ENCODE peak calls at places on chromosomes 11 and 22, in ten cellular contexts. One of them, this sample, is unnamed. For H3K36me3, the result is how much of the 10 kb centered on the place peaks cover.

GRCh38 chr11:115321602-115322289 is 182.5 kb downstream of the CADM1 start:
- DNase-seq in esophagus squamous epithelium: no peak
- DNase-seq in right atrium auricular region: no peak
- DNase-seq in neuronal stem cell: no peak
- DNase-seq in DND-41: no peak
- DNase-seq in CD4-positive, CD25-positive, alpha-beta regulatory T cell: no peak
- DNase-seq in sigmoid colon: no peak
- DNase-seq in colonic mucosa: no peak
- DNase-seq in PC-9: no peak
- DNase-seq in lung: no peak
- DNase-seq in this sample: no peak

GRCh38 chr11:78149646-78150045 is 10.2 kb upstream of the ALG8 start:
- DNase-seq in PC-9: peak
- DNase-seq in DND-41: no peak
- DNase-seq in right atrium auricular region: no peak
- DNase-seq in CD4-positive, CD25-positive, alpha-beta regulatory T cell: no peak
- DNase-seq in colonic mucosa: no peak
- DNase-seq in neuronal stem cell: no peak
- DNase-seq in esophagus squamous epithelium: no peak
- DNase-seq in lung: no peak
- DNase-seq in sigmoid colon: no peak
- DNase-seq in this sample: no peak

GRCh38 chr11:18383388-18384156 is 10.8 kb upstream of the LDHA start:
- DNase-seq in neuronal stem cell: no peak
- DNase-seq in PC-9: peak
- DNase-seq in lung: peak
- DNase-seq in esophagus squamous epithelium: no peak
- DNase-seq in colonic mucosa: peak
- DNase-seq in DND-41: peak
- DNase-seq in CD4-positive, CD25-positive, alpha-beta regulatory T cell: peak
- DNase-seq in sigmoid colon: peak
- DNase-seq in right atrium auricular region: peak
- DNase-seq in this sample: peak

GRCh38 chr11:10550503-10550902 is 9.5 kb upstream of the RNF141 start:
- DNase-seq in DND-41: no peak
- DNase-seq in right atrium auricular region: no peak
- DNase-seq in colonic mucosa: no peak
- DNase-seq in PC-9: peak
- DNase-seq in sigmoid colon: no peak
- DNase-seq in lung: no peak
- DNase-seq in neuronal stem cell: no peak
- DNase-seq in CD4-positive, CD25-positive, alpha-beta regulatory T cell: no peak
- DNase-seq in esophagus squamous epithelium: no peak
- DNase-seq in this sample: no peak

GRCh38 chr22:34045311-34045710 is 125.0 kb upstream of the LARGE1 start:
- DNase-seq in colonic mucosa: no peak
- DNase-seq in lung: no peak
- DNase-seq in CD4-positive, CD25-positive, alpha-beta regulatory T cell: no peak
- DNase-seq in neuronal stem cell: no peak
- DNase-seq in PC-9: no peak
- DNase-seq in right atrium auricular region: no peak
- DNase-seq in DND-41: no peak
- DNase-seq in esophagus squamous epithelium: no peak
- DNase-seq in sigmoid colon: no peak
- DNase-seq in this sample: no peak

GRCh38 chr22:28484662-28485061 is 195.0 kb downstream of the TTC28 start:
- DNase-seq in lung: no peak
- DNase-seq in CD4-positive, CD25-positive, alpha-beta regulatory T cell: no peak
- DNase-seq in colonic mucosa: no peak
- DNase-seq in sigmoid colon: no peak
- DNase-seq in DND-41: no peak
- DNase-seq in right atrium auricular region: no peak
- DNase-seq in esophagus squamous epithelium: no peak
- DNase-seq in neuronal stem cell: no peak
- DNase-seq in PC-9: no peak
- DNase-seq in this sample: no peak

GRCh38 chr11:84969103-84969502 is 658.0 kb downstream of the DLG2 start:
- DNase-seq in lung: no peak
- DNase-seq in sigmoid colon: no peak
- DNase-seq in esophagus squamous epithelium: no peak
- DNase-seq in neuronal stem cell: no peak
- DNase-seq in DND-41: no peak
- DNase-seq in right atrium auricular region: peak
- DNase-seq in PC-9: no peak
- DNase-seq in CD4-positive, CD25-positive, alpha-beta regulatory T cell: no peak
- DNase-seq in colonic mucosa: no peak
- DNase-seq in this sample: no peak

GRCh38 chr11:117443269-117444186 is 115.9 kb downstream of the CEP164 start:
- DNase-seq in sigmoid colon: peak
- DNase-seq in DND-41: no peak
- DNase-seq in PC-9: no peak
- DNase-seq in lung: peak
- DNase-seq in CD4-positive, CD25-positive, alpha-beta regulatory T cell: no peak
- DNase-seq in neuronal stem cell: peak
- DNase-seq in right atrium auricular region: peak
- DNase-seq in colonic mucosa: peak
- DNase-seq in esophagus squamous epithelium: no peak
- DNase-seq in this sample: no peak

DNA sequence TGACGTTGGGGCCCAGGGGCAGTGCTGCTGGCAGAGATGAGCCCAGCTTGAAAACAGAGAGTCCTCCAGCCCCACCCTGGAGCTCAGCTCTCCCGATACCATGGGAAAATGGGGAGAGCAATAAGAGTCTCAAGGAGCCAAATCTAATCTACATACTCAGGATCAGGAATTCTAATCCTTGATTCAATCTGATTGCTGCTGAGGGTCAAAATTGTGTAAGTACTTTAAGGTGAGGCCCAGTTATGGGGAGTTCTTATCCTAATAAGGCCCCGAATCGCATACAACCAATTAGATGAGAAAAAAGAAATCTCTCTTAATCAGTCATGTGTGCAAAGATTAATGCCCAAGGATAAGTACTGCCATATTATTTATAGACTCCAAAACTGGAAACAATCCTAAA is 202.9 kb downstream of the FAM76B start:
- DNase-seq in DND-41: no peak
- DNase-seq in neuronal stem cell: no peak
- DNase-seq in CD4-positive, CD25-positive, alpha-beta regulatory T cell: no peak
- DNase-seq in sigmoid colon: no peak
- DNase-seq in lung: no peak
- DNase-seq in right atrium auricular region: no peak
- DNase-seq in colonic mucosa: no peak
- DNase-seq in PC-9: no peak
- DNase-seq in esophagus squamous epithelium: no peak
- DNase-seq in this sample: no peak
- H3K27ac ChIP-seq in DND-41: no peak
- H3K27ac ChIP-seq in neuronal stem cell: no peak
- H3K27ac ChIP-seq in CD4-positive, CD25-positive, alpha-beta regulatory T cell: no peak
- H3K27ac ChIP-seq in sigmoid colon: no peak
- H3K27ac ChIP-seq in lung: no peak
- H3K27ac ChIP-seq in right atrium auricular region: no peak
- H3K27ac ChIP-seq in colonic mucosa: no peak
- H3K27ac ChIP-seq in PC-9: no peak
- H3K27ac ChIP-seq in esophagus squamous epithelium: no peak
- H3K27ac ChIP-seq in this sample: no peak

GRCh38 chr11:118651820-118652219 is 27.6 kb downstream of the TREH start:
- DNase-seq in right atrium auricular region: no peak
- DNase-seq in neuronal stem cell: no peak
- DNase-seq in colonic mucosa: no peak
- DNase-seq in esophagus squamous epithelium: no peak
- DNase-seq in PC-9: peak
- DNase-seq in lung: no peak
- DNase-seq in CD4-positive, CD25-positive, alpha-beta regulatory T cell: no peak
- DNase-seq in sigmoid colon: no peak
- DNase-seq in DND-41: no peak
- DNase-seq in this sample: no peak

GRCh38 chr11:118656563-118657165 is 22.8 kb downstream of the TREH start:
- DNase-seq in right atrium auricular region: no peak
- DNase-seq in neuronal stem cell: no peak
- DNase-seq in sigmoid colon: no peak
- DNase-seq in CD4-positive, CD25-positive, alpha-beta regulatory T cell: no peak
- DNase-seq in colonic mucosa: no peak
- DNase-seq in PC-9: no peak
- DNase-seq in lung: no peak
- DNase-seq in esophagus squamous epithelium: no peak
- DNase-seq in DND-41: no peak
- DNase-seq in this sample: no peak

GRCh38 chr11:118655486-118656190 is 23.8 kb downstream of the TREH start:
- DNase-seq in neuronal stem cell: no peak
- DNase-seq in DND-41: no peak
- DNase-seq in right atrium auricular region: no peak
- DNase-seq in CD4-positive, CD25-positive, alpha-beta regulatory T cell: no peak
- DNase-seq in PC-9: no peak
- DNase-seq in colonic mucosa: no peak
- DNase-seq in esophagus squamous epithelium: no peak
- DNase-seq in lung: no peak
- DNase-seq in sigmoid colon: no peak
- DNase-seq in this sample: no peak

GRCh38 chr11:118652681-118653181 is 26.7 kb downstream of the TREH start:
- DNase-seq in CD4-positive, CD25-positive, alpha-beta regulatory T cell: no peak
- DNase-seq in right atrium auricular region: no peak
- DNase-seq in DND-41: peak
- DNase-seq in sigmoid colon: no peak
- DNase-seq in lung: no peak
- DNase-seq in PC-9: no peak
- DNase-seq in neuronal stem cell: no peak
- DNase-seq in colonic mucosa: no peak
- DNase-seq in esophagus squamous epithelium: no peak
- DNase-seq in this sample: no peak

GRCh38 chr11:118653684-118654390 is 25.6 kb downstream of the TREH start:
- DNase-seq in PC-9: no peak
- DNase-seq in DND-41: no peak
- DNase-seq in neuronal stem cell: no peak
- DNase-seq in right atrium auricular region: no peak
- DNase-seq in colonic mucosa: no peak
- DNase-seq in lung: no peak
- DNase-seq in sigmoid colon: no peak
- DNase-seq in CD4-positive, CD25-positive, alpha-beta regulatory T cell: no peak
- DNase-seq in esophagus squamous epithelium: no peak
- DNase-seq in this sample: no peak
- H3K36me3 ChIP-seq in PC-9: under half
- H3K36me3 ChIP-seq in DND-41: under half
- H3K36me3 ChIP-seq in neuronal stem cell: half or more
- H3K36me3 ChIP-seq in right atrium auricular region: half or more
- H3K36me3 ChIP-seq in colonic mucosa: under half
- H3K36me3 ChIP-seq in lung: under half
- H3K36me3 ChIP-seq in sigmoid colon: half or more
- H3K36me3 ChIP-seq in CD4-positive, CD25-positive, alpha-beta regulatory T cell: under half
- H3K36me3 ChIP-seq in esophagus squamous epithelium: under half
- H3K36me3 ChIP-seq in this sample: under half

GRCh38 chr11:83033367-83033766 is 38.3 kb downstream of the RAB30 start:
- DNase-seq in CD4-positive, CD25-positive, alpha-beta regulatory T cell: no peak
- DNase-seq in PC-9: no peak
- DNase-seq in esophagus squamous epithelium: no peak
- DNase-seq in right atrium auricular region: no peak
- DNase-seq in colonic mucosa: no peak
- DNase-seq in sigmoid colon: no peak
- DNase-seq in neuronal stem cell: no peak
- DNase-seq in DND-41: no peak
- DNase-seq in lung: no peak
- DNase-seq in this sample: no peak

GRCh38 chr11:83035070-83035854 is 36.4 kb downstream of the RAB30 start:
- DNase-seq in sigmoid colon: no peak
- DNase-seq in right atrium auricular region: no peak
- DNase-seq in colonic mucosa: no peak
- DNase-seq in CD4-positive, CD25-positive, alpha-beta regulatory T cell: no peak
- DNase-seq in DND-41: no peak
- DNase-seq in PC-9: no peak
- DNase-seq in esophagus squamous epithelium: no peak
- DNase-seq in lung: no peak
- DNase-seq in neuronal stem cell: no peak
- DNase-seq in this sample: no peak

GRCh38 chr11:83036701-83037100 is 35.0 kb downstream of the RAB30 start:
- DNase-seq in colonic mucosa: no peak
- DNase-seq in lung: no peak
- DNase-seq in PC-9: no peak
- DNase-seq in esophagus squamous epithelium: no peak
- DNase-seq in sigmoid colon: no peak
- DNase-seq in DND-41: no peak
- DNase-seq in CD4-positive, CD25-positive, alpha-beta regulatory T cell: no peak
- DNase-seq in neuronal stem cell: no peak
- DNase-seq in right atrium auricular region: no peak
- DNase-seq in this sample: no peak

GRCh38 chr11:83033972-83034672 is 37.6 kb downstream of the RAB30 start:
- DNase-seq in CD4-positive, CD25-positive, alpha-beta regulatory T cell: no peak
- DNase-seq in esophagus squamous epithelium: no peak
- DNase-seq in colonic mucosa: peak
- DNase-seq in right atrium auricular region: peak
- DNase-seq in PC-9: peak
- DNase-seq in lung: no peak
- DNase-seq in sigmoid colon: peak
- DNase-seq in DND-41: no peak
- DNase-seq in neuronal stem cell: no peak
- DNase-seq in this sample: no peak

DNA sequence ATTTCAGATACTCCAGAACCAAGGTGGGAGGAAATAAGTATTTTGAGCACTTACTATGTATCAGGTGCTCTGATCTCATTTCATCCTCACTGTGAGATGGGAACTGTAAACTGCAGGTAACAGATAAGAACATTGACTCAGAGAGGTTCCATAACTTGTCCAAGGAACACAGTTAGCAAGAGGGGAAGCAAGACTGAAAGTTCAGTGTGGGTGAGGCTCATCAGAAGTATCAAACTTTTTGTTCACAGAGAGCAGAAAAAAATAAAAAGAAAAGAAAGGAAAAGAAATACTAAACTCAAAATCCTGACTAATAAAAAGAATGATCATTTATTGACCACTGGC is 37.1 kb downstream of the RAB30 start:
- DNase-seq in DND-41: no peak
- DNase-seq in right atrium auricular region: no peak
- DNase-seq in sigmoid colon: no peak
- DNase-seq in lung: no peak
- DNase-seq in CD4-positive, CD25-positive, alpha-beta regulatory T cell: no peak
- DNase-seq in esophagus squamous epithelium: no peak
- DNase-seq in neuronal stem cell: no peak
- DNase-seq in colonic mucosa: no peak
- DNase-seq in PC-9: no peak
- DNase-seq in this sample: no peak
- H3K27ac ChIP-seq in DND-41: no peak
- H3K27ac ChIP-seq in right atrium auricular region: peak
- H3K27ac ChIP-seq in sigmoid colon: peak
- H3K27ac ChIP-seq in lung: no peak
- H3K27ac ChIP-seq in CD4-positive, CD25-positive, alpha-beta regulatory T cell: no peak
- H3K27ac ChIP-seq in esophagus squamous epithelium: peak
- H3K27ac ChIP-seq in neuronal stem cell: no peak
- H3K27ac ChIP-seq in colonic mucosa: peak
- H3K27ac ChIP-seq in PC-9: no peak
- H3K27ac ChIP-seq in this sample: no peak

GRCh38 chr11:72970557-72971118 is 156.4 kb downstream of the ATG16L2 start:
- DNase-seq in lung: no peak
- DNase-seq in DND-41: peak
- DNase-seq in colonic mucosa: no peak
- DNase-seq in sigmoid colon: no peak
- DNase-seq in PC-9: no peak
- DNase-seq in esophagus squamous epithelium: no peak
- DNase-seq in right atrium auricular region: no peak
- DNase-seq in CD4-positive, CD25-positive, alpha-beta regulatory T cell: no peak
- DNase-seq in neuronal stem cell: no peak
- DNase-seq in this sample: no peak

GRCh38 chr11:72974487-72975205 is 160.4 kb downstream of the ATG16L2 start:
- DNase-seq in esophagus squamous epithelium: no peak
- DNase-seq in right atrium auricular region: no peak
- DNase-seq in DND-41: no peak
- DNase-seq in neuronal stem cell: no peak
- DNase-seq in colonic mucosa: no peak
- DNase-seq in lung: no peak
- DNase-seq in sigmoid colon: no peak
- DNase-seq in CD4-positive, CD25-positive, alpha-beta regulatory T cell: no peak
- DNase-seq in PC-9: no peak
- DNase-seq in this sample: no peak

GRCh38 chr11:72971211-72971610 is 157.0 kb downstream of the ATG16L2 start:
- DNase-seq in neuronal stem cell: no peak
- DNase-seq in sigmoid colon: no peak
- DNase-seq in PC-9: no peak
- DNase-seq in lung: no peak
- DNase-seq in colonic mucosa: no peak
- DNase-seq in DND-41: no peak
- DNase-seq in right atrium auricular region: no peak
- DNase-seq in CD4-positive, CD25-positive, alpha-beta regulatory T cell: no peak
- DNase-seq in esophagus squamous epithelium: no peak
- DNase-seq in this sample: no peak

GRCh38 chr11:72971611-72972010 is 157.4 kb downstream of the ATG16L2 start:
- DNase-seq in right atrium auricular region: no peak
- DNase-seq in PC-9: no peak
- DNase-seq in neuronal stem cell: no peak
- DNase-seq in lung: no peak
- DNase-seq in CD4-positive, CD25-positive, alpha-beta regulatory T cell: no peak
- DNase-seq in colonic mucosa: no peak
- DNase-seq in esophagus squamous epithelium: no peak
- DNase-seq in sigmoid colon: no peak
- DNase-seq in DND-41: no peak
- DNase-seq in this sample: no peak

GRCh38 chr11:72972541-72973128 is 158.4 kb downstream of the ATG16L2 start:
- DNase-seq in DND-41: no peak
- DNase-seq in lung: no peak
- DNase-seq in right atrium auricular region: no peak
- DNase-seq in esophagus squamous epithelium: no peak
- DNase-seq in sigmoid colon: no peak
- DNase-seq in colonic mucosa: no peak
- DNase-seq in CD4-positive, CD25-positive, alpha-beta regulatory T cell: no peak
- DNase-seq in neuronal stem cell: no peak
- DNase-seq in PC-9: no peak
- DNase-seq in this sample: no peak
- H3K36me3 ChIP-seq in DND-41: under half
- H3K36me3 ChIP-seq in lung: under half
- H3K36me3 ChIP-seq in right atrium auricular region: under half
- H3K36me3 ChIP-seq in esophagus squamous epithelium: under half
- H3K36me3 ChIP-seq in sigmoid colon: under half
- H3K36me3 ChIP-seq in colonic mucosa: under half
- H3K36me3 ChIP-seq in CD4-positive, CD25-positive, alpha-beta regulatory T cell: under half
- H3K36me3 ChIP-seq in neuronal stem cell: under half
- H3K36me3 ChIP-seq in PC-9: under half
- H3K36me3 ChIP-seq in this sample: under half

This sample was measured in CD8-positive, alpha-beta memory T cell.